ENCODE peak calls at places on chromosomes 12 and 14, in four cellular contexts. O is NCI-H345, E is NCI-H460, T is B cell. B is an unnamed sample.

GRCh38 chr14:58167891-58168290 is 15.9 kb upstream of the ARMH4 start:
- DNase-seq in O (no peak), E (no peak), T (no peak), B (no peak)

GRCh38 chr14:40981247-40981646 is 625.4 kb upstream of the LRFN5 start:
- DNase-seq in O (no peak), E (no peak), T (no peak), B (no peak)

GRCh38 chr14:64728106-64728505 is 23.9 kb downstream of the PLEKHG3 start:
- DNase-seq in O (no peak), E (no peak), T (no peak), B (no peak)

GRCh38 chr12:30440826-30441602 is 254.7 kb downstream of the IPO8 start:
- DNase-seq in O (peak), E (no peak), T (no peak), B (no peak)

GRCh38 chr14:104426771-104427125 is 152.8 kb upstream of the C14orf180 start:
- DNase-seq in O (no peak), E (no peak), T (peak), B (no peak)

GRCh38 chr14:67644428-67644827 is 24.7 kb downstream of the ARG2 start:
- DNase-seq in O (no peak), E (no peak), T (no peak), B (no peak)

GRCh38 chr12:52139579-52140062 is 52.2 kb downstream of the KRT80 start:
- DNase-seq in O (peak), E (no peak), T (peak), B (peak)

GRCh38 chr14:95562892-95563685 is 28.2 kb downstream of the GLRX5 start:
- DNase-seq in O (no peak), E (peak), T (no peak), B (no peak)

GRCh38 chr12:96197503-96198272 is 3.5 kb downstream of the ELK3 start:
- DNase-seq in O (no peak), E (peak), T (no peak), B (no peak)

GRCh38 chr14:58238252-58239247 is 6.1 kb upstream of the PSMA3 start:
- DNase-seq in O (no peak), E (no peak), T (peak), B (no peak)

GRCh38 chr14:88463318-88463717 is 77.9 kb downstream of the SPATA7 start:
- DNase-seq in O (peak), E (peak), T (no peak), B (no peak)

GRCh38 chr12:104057771-104058197 is 6.5 kb upstream of the HCFC2 start:
- DNase-seq in O (peak), E (no peak), T (peak), B (no peak)

GRCh38 chr12:97005174-97005573 is 98.1 kb downstream of the NEDD1 start:
- DNase-seq in O (no peak), E (no peak), T (no peak), B (no peak)

GRCh38 chr12:12032771-12033588 is 37.8 kb upstream of the BCL2L14 start:
- DNase-seq in O (peak), E (peak), T (peak), B (peak)

GRCh38 chr14:71467419-71467818 is 464.8 kb upstream of the RGS6 start:
- DNase-seq in O (no peak), E (no peak), T (no peak), B (no peak)

GRCh38 chr12:77343291-77343690 is 277.9 kb upstream of the E2F7 start:
- DNase-seq in O (no peak), E (no peak), T (no peak), B (no peak)

B was measured in NCI-H1436.